ENCODE peak calls at places on chromosomes 11 and 22, in ten cellular contexts. Q is AG09309; O is NCI-H774; V is effector memory CD8-positive, alpha-beta T cell; W is stimulated activated CD8-positive, alpha-beta memory T cell treated with anti-CD3 and anti-CD28 coated beads, Interleukin-4, amount 100 ng/mL, for 4 hours; K is iPS-NIHi11; I is GM12865; A is GM23338; F is NCI-H2081; X is activated CD4-positive, alpha-beta memory T cell treated with anti-CD3 and anti-CD28 coated beads, Interleukin-2, amount 10 ng/mL, durations not matched to agents 7 days and 5 days. Y is an unnamed sample.

GRCh38 chr11:9753031-9753430 is 89.2 kb downstream of the SWAP70 start:
- DNase-seq in W (no peak), I (no peak), V (no peak), Q (no peak), K (no peak), X (no peak), A (no peak), O (no peak), F (no peak), Y (no peak)

GRCh38 chr11:16786131-16786530 is 47.7 kb downstream of the C11orf58 start:
- DNase-seq in Q (no peak), W (no peak), X (no peak), I (no peak), V (no peak), A (no peak), K (no peak), F (no peak), O (no peak), Y (no peak)

GRCh38 chr11:123473941-123474668 is 44.0 kb downstream of the GRAMD1B start:
- DNase-seq in K (no peak), A (no peak), O (no peak), V (no peak), Q (peak; percentile 91), W (no peak), F (no peak), I (no peak), X (no peak), Y (no peak)

GRCh38 chr11:120335596-120335927 is 651 bp upstream of the ARHGEF12 start:
- DNase-seq in Q (no peak), K (peak; percentile 42), X (no peak), W (no peak), I (no peak), F (peak; percentile 57), O (peak; percentile 64), A (peak; percentile 57), V (no peak), Y (no peak)

GRCh38 chr11:29782447-29782846 is 234.4 kb downstream of the KCNA4 start:
- DNase-seq in W (no peak), F (no peak), K (no peak), O (no peak), Q (no peak), I (no peak), A (no peak), X (no peak), V (no peak), Y (no peak)

GRCh38 chr11:131512228-131512627 is 141.8 kb downstream of the NTM start:
- DNase-seq in O (no peak), V (no peak), W (no peak), F (no peak), Q (no peak), K (no peak), I (no peak), A (no peak), X (no peak), Y (no peak)

GRCh38 chr11:116832350-116833290 is 2.9 kb downstream of the APOC3 start:
- DNase-seq in A (no peak), K (no peak), V (no peak), X (no peak), F (no peak), W (no peak), I (peak; percentile 26), O (no peak), Q (no peak), Y (peak; percentile 73)

GRCh38 chr11:72824811-72825505 is 10.7 kb downstream of the ATG16L2 start:
- DNase-seq in Q (no peak), V (no peak), X (no peak), F (no peak), A (no peak), W (no peak), I (peak; percentile 11), O (no peak), K (no peak), Y (no peak)

GRCh38 chr22:42296381-42296853 is 26.0 kb upstream of the TCF20 start:
- DNase-seq in K (peak; percentile 51), W (no peak), X (no peak), F (peak; percentile 85), O (no peak), V (no peak), I (no peak), A (peak; percentile 66), Q (no peak), Y (no peak)

GRCh38 chr22:26182723-26183122 is 13.5 kb downstream of the SEZ6L start:
- DNase-seq in F (no peak), X (no peak), O (no peak), Q (no peak), W (no peak), K (no peak), I (no peak), V (no peak), A (peak; percentile 8), Y (no peak)

GRCh38 chr11:70603756-70604211 is 205.5 kb downstream of the CTTN start:
- DNase-seq in K (no peak), X (no peak), O (no peak), F (no peak), A (no peak), I (no peak), V (no peak), Q (no peak), W (no peak), Y (no peak)

GRCh38 chr11:79374707-79375106 is 66.1 kb downstream of the TENM4 start:
- DNase-seq in Q (no peak), I (no peak), K (peak; percentile 38), W (no peak), X (no peak), F (no peak), O (no peak), A (peak; percentile 20), V (no peak), Y (no peak)

GRCh38 chr22:44107341-44107740 is 73.4 kb upstream of the PARVG start:
- DNase-seq in V (no peak), Q (no peak), W (no peak), A (peak; percentile 82), K (peak; percentile 74), I (no peak), F (no peak), O (no peak), X (peak; percentile 21), Y (no peak)

GRCh38 chr11:32213223-32213622 is 122.3 kb downstream of the RCN1 start:
- DNase-seq in A (no peak), V (no peak), I (peak; percentile 21), X (no peak), K (no peak), O (no peak), Q (no peak), F (no peak), W (no peak), Y (no peak)